ENCODE peak calls at places on chromosomes 13 and 19, in eight cellular contexts. One of them, this sample, is unnamed.

GRCh38 chr13:57557979-57558529 is 73.5 kb upstream of the PCDH17 start:
- DNase-seq in mesothelial cell of epicardium: no peak
- DNase-seq in COR-L47: no peak
- DNase-seq in neural crest cell: no peak
- DNase-seq in NCI-H1092 treated with DMSO at 0.1 percent for 48 hours: peak
- DNase-seq in H7: peak
- DNase-seq in GM03348: no peak
- DNase-seq in RPMI7951: no peak
- DNase-seq in this sample: no peak

GRCh38 chr19:35352448-35353304 is 5.0 kb downstream of the FFAR1 start:
- DNase-seq in mesothelial cell of epicardium: no peak
- DNase-seq in COR-L47: peak
- DNase-seq in neural crest cell: peak
- DNase-seq in NCI-H1092 treated with DMSO at 0.1 percent for 48 hours: peak
- DNase-seq in H7: peak
- DNase-seq in GM03348: peak
- DNase-seq in RPMI7951: peak
- DNase-seq in this sample: peak

GRCh38 chr19:20423381-20424207 is 142.0 kb downstream of the ZNF737 start:
- DNase-seq in mesothelial cell of epicardium: no peak
- DNase-seq in COR-L47: no peak
- DNase-seq in neural crest cell: peak
- DNase-seq in NCI-H1092 treated with DMSO at 0.1 percent for 48 hours: peak
- DNase-seq in H7: peak
- DNase-seq in GM03348: peak
- DNase-seq in RPMI7951: peak
- DNase-seq in this sample: no peak

GRCh38 chr13:45280751-45281634 is 60.0 kb downstream of the TPT1 start:
- DNase-seq in mesothelial cell of epicardium: no peak
- DNase-seq in COR-L47: peak
- DNase-seq in neural crest cell: peak
- DNase-seq in NCI-H1092 treated with DMSO at 0.1 percent for 48 hours: peak
- DNase-seq in H7: peak
- DNase-seq in GM03348: peak
- DNase-seq in RPMI7951: peak
- DNase-seq in this sample: no peak

GRCh38 chr19:39645800-39646411 is 9.8 kb upstream of the LGALS16 start:
- DNase-seq in mesothelial cell of epicardium: no peak
- DNase-seq in COR-L47: no peak
- DNase-seq in neural crest cell: peak
- DNase-seq in NCI-H1092 treated with DMSO at 0.1 percent for 48 hours: no peak
- DNase-seq in H7: peak
- DNase-seq in GM03348: peak
- DNase-seq in RPMI7951: peak
- DNase-seq in this sample: no peak

GRCh38 chr19:47309608-47310007 is at the start of gene C5AR1:
- DNase-seq in mesothelial cell of epicardium: no peak
- DNase-seq in COR-L47: no peak
- DNase-seq in neural crest cell: no peak
- DNase-seq in NCI-H1092 treated with DMSO at 0.1 percent for 48 hours: no peak
- DNase-seq in H7: no peak
- DNase-seq in GM03348: no peak
- DNase-seq in RPMI7951: peak
- DNase-seq in this sample: no peak

GRCh38 chr13:43058318-43058674 is 34.9 kb downstream of the DNAJC15 start:
- DNase-seq in mesothelial cell of epicardium: no peak
- DNase-seq in COR-L47: peak
- DNase-seq in neural crest cell: no peak
- DNase-seq in NCI-H1092 treated with DMSO at 0.1 percent for 48 hours: no peak
- DNase-seq in H7: no peak
- DNase-seq in GM03348: peak
- DNase-seq in RPMI7951: peak
- DNase-seq in this sample: no peak

GRCh38 chr19:18802354-18802753 is 11.2 kb upstream of the COMP start:
- DNase-seq in mesothelial cell of epicardium: no peak
- DNase-seq in COR-L47: no peak
- DNase-seq in neural crest cell: no peak
- DNase-seq in NCI-H1092 treated with DMSO at 0.1 percent for 48 hours: no peak
- DNase-seq in H7: peak
- DNase-seq in GM03348: no peak
- DNase-seq in RPMI7951: no peak
- DNase-seq in this sample: peak

GRCh38 chr19:10420444-10421239 is at the start of gene PDE4A:
- DNase-seq in mesothelial cell of epicardium: no peak
- DNase-seq in COR-L47: peak
- DNase-seq in neural crest cell: no peak
- DNase-seq in NCI-H1092 treated with DMSO at 0.1 percent for 48 hours: no peak
- DNase-seq in H7: peak
- DNase-seq in GM03348: peak
- DNase-seq in RPMI7951: no peak
- DNase-seq in this sample: no peak

GRCh38 chr13:109610517-109610916 is 175.9 kb downstream of the IRS2 start:
- DNase-seq in mesothelial cell of epicardium: no peak
- DNase-seq in COR-L47: peak
- DNase-seq in neural crest cell: no peak
- DNase-seq in NCI-H1092 treated with DMSO at 0.1 percent for 48 hours: no peak
- DNase-seq in H7: peak
- DNase-seq in GM03348: no peak
- DNase-seq in RPMI7951: peak
- DNase-seq in this sample: no peak

GRCh38 chr19:11446652-11447301 is 11.3 kb downstream of the PRKCSH start:
- DNase-seq in mesothelial cell of epicardium: no peak
- DNase-seq in COR-L47: peak
- DNase-seq in neural crest cell: peak
- DNase-seq in NCI-H1092 treated with DMSO at 0.1 percent for 48 hours: no peak
- DNase-seq in H7: peak
- DNase-seq in GM03348: peak
- DNase-seq in RPMI7951: no peak
- DNase-seq in this sample: no peak

GRCh38 chr13:19910336-19911072 is 47.1 kb upstream of the ZMYM5 start:
- DNase-seq in mesothelial cell of epicardium: no peak
- DNase-seq in COR-L47: no peak
- DNase-seq in neural crest cell: no peak
- DNase-seq in NCI-H1092 treated with DMSO at 0.1 percent for 48 hours: no peak
- DNase-seq in H7: no peak
- DNase-seq in GM03348: peak
- DNase-seq in RPMI7951: peak
- DNase-seq in this sample: no peak

GRCh38 chr13:80297094-80297493 is 43.8 kb downstream of the SPRY2 start:
- DNase-seq in mesothelial cell of epicardium: no peak
- DNase-seq in COR-L47: no peak
- DNase-seq in neural crest cell: no peak
- DNase-seq in NCI-H1092 treated with DMSO at 0.1 percent for 48 hours: no peak
- DNase-seq in H7: peak
- DNase-seq in GM03348: no peak
- DNase-seq in RPMI7951: no peak
- DNase-seq in this sample: peak

GRCh38 chr19:16273005-16273404 is 51.6 kb upstream of the KLF2 start:
- DNase-seq in mesothelial cell of epicardium: no peak
- DNase-seq in COR-L47: no peak
- DNase-seq in neural crest cell: peak
- DNase-seq in NCI-H1092 treated with DMSO at 0.1 percent for 48 hours: peak
- DNase-seq in H7: no peak
- DNase-seq in GM03348: peak
- DNase-seq in RPMI7951: no peak
- DNase-seq in this sample: no peak

GRCh38 chr13:106337096-106337495 is 198.4 kb downstream of the EFNB2 start:
- DNase-seq in mesothelial cell of epicardium: no peak
- DNase-seq in COR-L47: no peak
- DNase-seq in neural crest cell: no peak
- DNase-seq in NCI-H1092 treated with DMSO at 0.1 percent for 48 hours: peak
- DNase-seq in H7: no peak
- DNase-seq in GM03348: no peak
- DNase-seq in RPMI7951: no peak
- DNase-seq in this sample: no peak

GRCh38 chr19:2567580-2567979 is 91.7 kb downstream of the GADD45B start:
- DNase-seq in mesothelial cell of epicardium: no peak
- DNase-seq in COR-L47: no peak
- DNase-seq in neural crest cell: no peak
- DNase-seq in NCI-H1092 treated with DMSO at 0.1 percent for 48 hours: no peak
- DNase-seq in H7: peak
- DNase-seq in GM03348: no peak
- DNase-seq in RPMI7951: peak
- DNase-seq in this sample: no peak

GRCh38 chr19:10431254-10431942 is 11.1 kb downstream of the PDE4A start:
- DNase-seq in mesothelial cell of epicardium: no peak
- DNase-seq in COR-L47: no peak
- DNase-seq in neural crest cell: no peak
- DNase-seq in NCI-H1092 treated with DMSO at 0.1 percent for 48 hours: no peak
- DNase-seq in H7: peak
- DNase-seq in GM03348: peak
- DNase-seq in RPMI7951: peak
- DNase-seq in this sample: no peak

GRCh38 chr13:98175823-98176222 is 1.2 kb downstream of the RNF113B start:
- DNase-seq in mesothelial cell of epicardium: no peak
- DNase-seq in COR-L47: no peak
- DNase-seq in neural crest cell: no peak
- DNase-seq in NCI-H1092 treated with DMSO at 0.1 percent for 48 hours: no peak
- DNase-seq in H7: no peak
- DNase-seq in GM03348: no peak
- DNase-seq in RPMI7951: no peak
- DNase-seq in this sample: no peak

GRCh38 chr13:110445722-110446569 is 115.6 kb downstream of the RAB20 start:
- DNase-seq in mesothelial cell of epicardium: no peak
- DNase-seq in COR-L47: no peak
- DNase-seq in neural crest cell: no peak
- DNase-seq in NCI-H1092 treated with DMSO at 0.1 percent for 48 hours: no peak
- DNase-seq in H7: no peak
- DNase-seq in GM03348: no peak
- DNase-seq in RPMI7951: peak
- DNase-seq in this sample: no peak

GRCh38 chr13:30585748-30586262 is 31.9 kb upstream of the USPL1 start:
- DNase-seq in mesothelial cell of epicardium: no peak
- DNase-seq in COR-L47: no peak
- DNase-seq in neural crest cell: no peak
- DNase-seq in NCI-H1092 treated with DMSO at 0.1 percent for 48 hours: no peak
- DNase-seq in H7: no peak
- DNase-seq in GM03348: peak
- DNase-seq in RPMI7951: peak
- DNase-seq in this sample: no peak

GRCh38 chr13:27022571-27023311 is 148.9 kb downstream of the USP12 start:
- DNase-seq in mesothelial cell of epicardium: no peak
- DNase-seq in COR-L47: peak
- DNase-seq in neural crest cell: no peak
- DNase-seq in NCI-H1092 treated with DMSO at 0.1 percent for 48 hours: peak
- DNase-seq in H7: no peak
- DNase-seq in GM03348: no peak
- DNase-seq in RPMI7951: peak
- DNase-seq in this sample: no peak

GRCh38 chr13:20193924-20194631 is 1.3 kb upstream of the GJB2 start:
- DNase-seq in mesothelial cell of epicardium: no peak
- DNase-seq in COR-L47: no peak
- DNase-seq in neural crest cell: no peak
- DNase-seq in NCI-H1092 treated with DMSO at 0.1 percent for 48 hours: no peak
- DNase-seq in H7: no peak
- DNase-seq in GM03348: no peak
- DNase-seq in RPMI7951: no peak
- DNase-seq in this sample: no peak

GRCh38 chr19:14059652-14060155 is 2.2 kb downstream of the PALM3 start:
- DNase-seq in mesothelial cell of epicardium: no peak
- DNase-seq in COR-L47: no peak
- DNase-seq in neural crest cell: no peak
- DNase-seq in NCI-H1092 treated with DMSO at 0.1 percent for 48 hours: no peak
- DNase-seq in H7: peak
- DNase-seq in GM03348: no peak
- DNase-seq in RPMI7951: no peak
- DNase-seq in this sample: no peak

GRCh38 chr13:66402071-66402470 is 828.1 kb downstream of the PCDH9 start:
- DNase-seq in mesothelial cell of epicardium: no peak
- DNase-seq in COR-L47: peak
- DNase-seq in neural crest cell: no peak
- DNase-seq in NCI-H1092 treated with DMSO at 0.1 percent for 48 hours: peak
- DNase-seq in H7: no peak
- DNase-seq in GM03348: no peak
- DNase-seq in RPMI7951: no peak
- DNase-seq in this sample: no peak

GRCh38 chr13:40170982-40171381 is 495.5 kb downstream of the FOXO1 start:
- DNase-seq in mesothelial cell of epicardium: no peak
- DNase-seq in COR-L47: no peak
- DNase-seq in neural crest cell: no peak
- DNase-seq in NCI-H1092 treated with DMSO at 0.1 percent for 48 hours: no peak
- DNase-seq in H7: no peak
- DNase-seq in GM03348: no peak
- DNase-seq in RPMI7951: no peak
- DNase-seq in this sample: no peak

GRCh38 chr13:53150568-53150967 is 122.0 kb downstream of the OLFM4 start:
- DNase-seq in mesothelial cell of epicardium: no peak
- DNase-seq in COR-L47: no peak
- DNase-seq in neural crest cell: no peak
- DNase-seq in NCI-H1092 treated with DMSO at 0.1 percent for 48 hours: no peak
- DNase-seq in H7: no peak
- DNase-seq in GM03348: no peak
- DNase-seq in RPMI7951: no peak
- DNase-seq in this sample: no peak

GRCh38 chr13:67416047-67416925 is 186.2 kb upstream of the PCDH9 start:
- DNase-seq in mesothelial cell of epicardium: no peak
- DNase-seq in COR-L47: no peak
- DNase-seq in neural crest cell: peak
- DNase-seq in NCI-H1092 treated with DMSO at 0.1 percent for 48 hours: no peak
- DNase-seq in H7: peak
- DNase-seq in GM03348: peak
- DNase-seq in RPMI7951: no peak
- DNase-seq in this sample: peak

GRCh38 chr13:110423689-110424302 is 116.7 kb downstream of the COL4A2 start:
- DNase-seq in mesothelial cell of epicardium: no peak
- DNase-seq in COR-L47: no peak
- DNase-seq in neural crest cell: no peak
- DNase-seq in NCI-H1092 treated with DMSO at 0.1 percent for 48 hours: no peak
- DNase-seq in H7: no peak
- DNase-seq in GM03348: no peak
- DNase-seq in RPMI7951: no peak
- DNase-seq in this sample: no peak

GRCh38 chr13:30047154-30047874 is 196.9 kb upstream of the UBL3 start:
- DNase-seq in mesothelial cell of epicardium: no peak
- DNase-seq in COR-L47: no peak
- DNase-seq in neural crest cell: no peak
- DNase-seq in NCI-H1092 treated with DMSO at 0.1 percent for 48 hours: no peak
- DNase-seq in H7: no peak
- DNase-seq in GM03348: peak
- DNase-seq in RPMI7951: peak
- DNase-seq in this sample: no peak

GRCh38 chr13:110640591-110641029 is 25.3 kb downstream of the NAXD start:
- DNase-seq in mesothelial cell of epicardium: no peak
- DNase-seq in COR-L47: no peak
- DNase-seq in neural crest cell: no peak
- DNase-seq in NCI-H1092 treated with DMSO at 0.1 percent for 48 hours: no peak
- DNase-seq in H7: peak
- DNase-seq in GM03348: no peak
- DNase-seq in RPMI7951: peak
- DNase-seq in this sample: no peak

GRCh38 chr13:39451860-39452301 is 151.1 kb downstream of the LHFPL6 start:
- DNase-seq in mesothelial cell of epicardium: no peak
- DNase-seq in COR-L47: peak
- DNase-seq in neural crest cell: no peak
- DNase-seq in NCI-H1092 treated with DMSO at 0.1 percent for 48 hours: peak
- DNase-seq in H7: no peak
- DNase-seq in GM03348: no peak
- DNase-seq in RPMI7951: peak
- DNase-seq in this sample: no peak

GRCh38 chr13:106161186-106161585 is 374.3 kb downstream of the EFNB2 start:
- DNase-seq in mesothelial cell of epicardium: no peak
- DNase-seq in COR-L47: no peak
- DNase-seq in neural crest cell: no peak
- DNase-seq in NCI-H1092 treated with DMSO at 0.1 percent for 48 hours: no peak
- DNase-seq in H7: no peak
- DNase-seq in GM03348: no peak
- DNase-seq in RPMI7951: no peak
- DNase-seq in this sample: no peak

GRCh38 chr19:18159810-18160209 is 6.8 kb downstream of the PIK3R2 start:
- DNase-seq in mesothelial cell of epicardium: no peak
- DNase-seq in COR-L47: no peak
- DNase-seq in neural crest cell: no peak
- DNase-seq in NCI-H1092 treated with DMSO at 0.1 percent for 48 hours: no peak
- DNase-seq in H7: no peak
- DNase-seq in GM03348: no peak
- DNase-seq in RPMI7951: no peak
- DNase-seq in this sample: no peak